ENCODE peak calls at places on chromosomes 1 and 21, in four cellular contexts. D is HCT116, A is SK-N-SH, P is hepatocyte. Z is an unnamed sample.

GRCh38 chr1:29195875-29196274 is 14.2 kb upstream of the SRSF4 start:
- DNase-seq in D (no peak), A (no peak), P (no peak), Z (no peak)

GRCh38 chr1:181149326-181150000 is 61.0 kb downstream of the IER5 start:
- DNase-seq in D (no peak), A (no peak), P (no peak), Z (no peak)

GRCh38 chr1:165915480-165916395 is 88.3 kb downstream of the UCK2 start:
- DNase-seq in D (no peak), A (no peak), P (no peak), Z (no peak)

GRCh38 chr1:12157366-12158231 is 9.2 kb upstream of the TNFRSF1B start:
- DNase-seq in D (no peak), A (no peak), P (no peak), Z (no peak)

GRCh38 chr1:30512253-30512921 is 211.0 kb downstream of the MATN1 start:
- DNase-seq in D (no peak), A (no peak), P (no peak), Z (peak)

GRCh38 chr1:179017383-179018326 is 8.0 kb upstream of the FAM20B start:
- DNase-seq in D (no peak), A (no peak), P (peak), Z (no peak)

GRCh38 chr21:35508389-35508888 is 459.3 kb upstream of the RUNX1 start:
- DNase-seq in D (peak), A (no peak), P (peak), Z (peak)

GRCh38 chr1:191588905-191589304 is 569.4 kb upstream of the RGS18 start:
- DNase-seq in D (no peak), A (no peak), P (no peak), Z (no peak)

GRCh38 chr1:160404094-160404493 is 3.7 kb downstream of the VANGL2 start:
- DNase-seq in D (no peak), A (no peak), P (peak), Z (no peak)

GRCh38 chr1:92965003-92965402 is 3.7 kb upstream of the DIPK1A start:
- DNase-seq in D (no peak), A (no peak), P (no peak), Z (no peak)

GRCh38 chr21:32508558-32508957 is 76.8 kb downstream of the TCP10L start:
- DNase-seq in D (no peak), A (no peak), P (no peak), Z (no peak)

GRCh38 chr21:13368200-13368599 is 241.4 kb upstream of the POTED start:
- DNase-seq in D (no peak), A (no peak), P (peak), Z (no peak)

GRCh38 chr1:51420867-51421627 is 90.7 kb upstream of the TTC39A start:
- DNase-seq in D (no peak), A (no peak), P (no peak), Z (no peak)

DNA sequence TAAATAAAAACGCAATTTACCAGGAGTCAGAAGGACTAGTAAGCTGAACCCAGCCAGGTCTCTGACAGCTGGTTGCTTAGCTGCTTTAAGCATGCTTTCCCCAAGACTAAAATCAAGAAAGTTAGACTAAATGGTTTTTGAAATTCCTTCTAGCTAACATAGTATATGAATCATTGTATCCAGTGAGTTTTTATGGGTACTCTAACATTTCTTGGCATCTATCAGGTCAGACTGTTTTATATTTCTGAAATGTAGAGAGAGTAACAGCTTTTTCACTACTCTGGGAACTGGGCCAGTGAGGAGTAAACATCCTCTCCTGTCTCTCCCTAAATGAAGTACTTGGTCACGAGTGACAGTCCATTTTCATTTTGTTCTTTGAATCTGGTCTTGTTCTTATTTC is 47.4 kb downstream of the PKN2 start:
- DNase-seq in D (no peak), A (no peak), P (peak), Z (no peak)
- TF ChIP-seq CTCF in D (no peak), A (no peak), P (no peak), Z (no peak)

GRCh38 chr21:46038341-46038829 is 56.8 kb downstream of the COL6A1 start:
- DNase-seq in D (no peak), A (no peak), P (no peak), Z (no peak)
- H3K27ac ChIP-seq in D (no peak), A (no peak), P (no peak), Z (no peak)

GRCh38 chr1:6035719-6036118 is 10.0 kb upstream of the KCNAB2 start:
- DNase-seq in D (no peak), A (no peak), P (no peak), Z (peak)
- TF ChIP-seq CTCF in D (peak), A (no peak), P (no peak), Z (peak)

GRCh38 chr1:114512595-114513280 is 1.7 kb upstream of the TRIM33 start:
- DNase-seq in D (no peak), A (no peak), P (no peak), Z (no peak)
- H3K27ac ChIP-seq in D (no peak), A (no peak), P (peak), Z (no peak)

GRCh38 chr1:99808391-99809115 is 41.6 kb upstream of the AGL start:
- DNase-seq in D (peak), A (peak), P (peak), Z (peak)
- TF ChIP-seq CTCF in D (peak), A (peak), P (peak), Z (peak)

GRCh38 chr1:77030401-77031100 is 163.3 kb downstream of the ST6GALNAC5 start:
- DNase-seq in D (no peak), A (no peak), P (peak), Z (no peak)
- H3K27ac ChIP-seq in D (no peak), A (no peak), P (no peak), Z (no peak)

Z was measured in neural progenitor cell.